ENCODE peak calls at places on chromosomes 12 and 14, in seven cellular contexts. I is activated CD4-positive, alpha-beta T cell treated with anti-CD3 and anti-CD28 coated beads, Interleukin-2, amount 50 U/mL, for 48 hours; F is aorta; S is NCI-H2029; R is ELF-1; H is HT1080; W is activated CD4-positive, CD25-positive, alpha-beta regulatory T cell. N is an unnamed sample.

GRCh38 chr12:50192908-50193307 is 25.7 kb upstream of the CERS5 start:
- DNase-seq in I (no peak), F (no peak), S (no peak), R (no peak), H (peak), W (no peak), N (no peak)

GRCh38 chr14:61269321-61270083 is 11.6 kb downstream of the TMEM30B start:
- DNase-seq in I (peak), F (peak), S (peak), R (peak), H (peak), W (peak), N (peak)

GRCh38 chr14:96741151-96741977 is 55.8 kb upstream of the VRK1 start:
- DNase-seq in I (peak), F (peak), S (no peak), R (peak), H (peak), W (peak), N (no peak)

GRCh38 chr12:62006076-62006732 is 254.0 kb upstream of the USP15 start:
- DNase-seq in I (peak), F (no peak), S (peak), R (peak), H (peak), W (no peak), N (no peak)

GRCh38 chr14:96390965-96391292 is 999 bp upstream of the AK7 start:
- DNase-seq in I (no peak), F (no peak), S (no peak), R (no peak), H (no peak), W (no peak), N (no peak)

GRCh38 chr12:74619886-74620285 is 82.3 kb downstream of the ATXN7L3B start:
- DNase-seq in I (no peak), F (no peak), S (no peak), R (no peak), H (no peak), W (no peak), N (no peak)

GRCh38 chr12:54059668-54060067 is 6.0 kb downstream of the HOXC4 start:
- DNase-seq in I (no peak), F (no peak), S (no peak), R (no peak), H (no peak), W (no peak), N (no peak)

GRCh38 chr12:8078400-8078799 is 3.7 kb upstream of the NECAP1 start:
- DNase-seq in I (peak), F (peak), S (no peak), R (no peak), H (peak), W (no peak), N (no peak)

GRCh38 chr14:52342849-52343606 is 28.9 kb downstream of the PTGER2 start:
- DNase-seq in I (no peak), F (no peak), S (no peak), R (peak), H (peak), W (no peak), N (no peak)

GRCh38 chr14:70995671-70996070 is 88.4 kb downstream of the PCNX1 start:
- DNase-seq in I (no peak), F (no peak), S (no peak), R (peak), H (no peak), W (no peak), N (no peak)

GRCh38 chr14:81613341-81614045 is 79.8 kb upstream of the SEL1L start:
- DNase-seq in I (no peak), F (no peak), S (no peak), R (peak), H (no peak), W (no peak), N (no peak)

GRCh38 chr12:132610051-132610759 is at the start of gene LRCOL1:
- DNase-seq in I (no peak), F (no peak), S (no peak), R (no peak), H (peak), W (no peak), N (no peak)

GRCh38 chr14:29741909-29742401 is 185.7 kb downstream of the PRKD1 start:
- DNase-seq in I (no peak), F (no peak), S (peak), R (no peak), H (peak), W (no peak), N (peak)

GRCh38 chr12:96359328-96359727 is 40.9 kb downstream of the CDK17 start:
- DNase-seq in I (no peak), F (no peak), S (no peak), R (no peak), H (no peak), W (no peak), N (no peak)

GRCh38 chr12:27794818-27795584 is 15.0 kb upstream of the MANSC4 start:
- DNase-seq in I (no peak), F (no peak), S (no peak), R (no peak), H (no peak), W (no peak), N (no peak)

GRCh38 chr12:42145197-42145549 is 499 bp upstream of the GXYLT1 start:
- DNase-seq in I (no peak), F (no peak), S (no peak), R (no peak), H (no peak), W (no peak), N (no peak)

GRCh38 chr12:129212221-129212630 is 358.9 kb downstream of the GLT1D1 start:
- DNase-seq in I (no peak), F (no peak), S (no peak), R (no peak), H (peak), W (no peak), N (no peak)

GRCh38 chr14:99116741-99117295 is 155.2 kb downstream of the BCL11B start:
- DNase-seq in I (no peak), F (no peak), S (no peak), R (no peak), H (no peak), W (no peak), N (no peak)

GRCh38 chr12:52992699-52993557 is 13.3 kb upstream of the EIF4B start:
- DNase-seq in I (no peak), F (no peak), S (no peak), R (peak), H (peak), W (no peak), N (no peak)

GRCh38 chr12:68870011-68870410 is 62.0 kb downstream of the MDM2 start:
- DNase-seq in I (no peak), F (no peak), S (no peak), R (no peak), H (no peak), W (no peak), N (no peak)

GRCh38 chr12:53791735-53792326 is 40.1 kb upstream of the CISTR start:
- DNase-seq in I (peak), F (no peak), S (no peak), R (peak), H (no peak), W (peak), N (no peak)

GRCh38 chr12:109165599-109165998 is 49.2 kb downstream of the ACACB start:
- DNase-seq in I (no peak), F (no peak), S (no peak), R (no peak), H (peak), W (no peak), N (no peak)

GRCh38 chr14:105761842-105762241 is 235.5 kb downstream of the TMEM121 start:
- DNase-seq in I (no peak), F (no peak), S (no peak), R (no peak), H (no peak), W (no peak), N (no peak)

GRCh38 chr14:97408937-97409860 is 612.0 kb downstream of the VRK1 start:
- DNase-seq in I (peak), F (no peak), S (no peak), R (no peak), H (no peak), W (no peak), N (no peak)

GRCh38 chr12:79685068-79685467 is 5.7 kb downstream of the PAWR start:
- DNase-seq in I (no peak), F (no peak), S (no peak), R (no peak), H (peak), W (no peak), N (no peak)

GRCh38 chr14:105591052-105591451 is 64.7 kb downstream of the TMEM121 start:
- DNase-seq in I (no peak), F (peak), S (no peak), R (no peak), H (no peak), W (no peak), N (no peak)

GRCh38 chr12:466039-466438 is 6.3 kb downstream of the B4GALNT3 start:
- DNase-seq in I (no peak), F (peak), S (no peak), R (no peak), H (no peak), W (no peak), N (no peak)

GRCh38 chr12:4454315-4454860 is 8.8 kb upstream of the FGF6 start:
- DNase-seq in I (no peak), F (no peak), S (no peak), R (no peak), H (peak), W (no peak), N (no peak)

GRCh38 chr14:79585845-79586244 is 625.5 kb downstream of the DIO2 start:
- DNase-seq in I (no peak), F (no peak), S (no peak), R (no peak), H (no peak), W (no peak), N (no peak)

GRCh38 chr12:43728698-43729097 is 29.9 kb downstream of the PUS7L start:
- DNase-seq in I (no peak), F (no peak), S (no peak), R (no peak), H (no peak), W (no peak), N (no peak)

GRCh38 chr12:65953621-65954020 is 129.3 kb downstream of the HMGA2 start:
- DNase-seq in I (no peak), F (no peak), S (no peak), R (no peak), H (no peak), W (no peak), N (no peak)

GRCh38 chr12:42482820-42483533 is 106.6 kb downstream of the PRICKLE1 start:
- DNase-seq in I (peak), F (peak), S (peak), R (peak), H (peak), W (peak), N (no peak)

GRCh38 chr12:55019784-55020183 is at the start of gene NEUROD4:
- DNase-seq in I (peak), F (peak), S (peak), R (peak), H (peak), W (no peak), N (no peak)

GRCh38 chr14:92692822-92693226 is 55.6 kb downstream of the LGMN start:
- DNase-seq in I (peak), F (peak), S (peak), R (no peak), H (peak), W (no peak), N (peak)

GRCh38 chr14:76473381-76474263 is 97.7 kb downstream of the ESRRB start:
- DNase-seq in I (no peak), F (no peak), S (no peak), R (no peak), H (no peak), W (no peak), N (peak)

GRCh38 chr14:90600619-90601018 is 203.8 kb downstream of the CALM1 start:
- DNase-seq in I (no peak), F (no peak), S (no peak), R (no peak), H (no peak), W (no peak), N (no peak)

GRCh38 chr12:28367326-28367725 is 177.1 kb downstream of the CCDC91 start:
- DNase-seq in I (no peak), F (no peak), S (no peak), R (no peak), H (no peak), W (no peak), N (no peak)